ENCODE peak calls at places on chromosomes 2 and 18, in six cellular contexts. One of them, this sample, is unnamed.

GRCh38 chr2:56357655-56358295 is 174.0 kb downstream of the CCDC85A start:
- DNase-seq in SK-N-SH: no peak
- DNase-seq in A549: no peak
- DNase-seq in upper lobe of left lung: no peak
- DNase-seq in ovary: no peak
- DNase-seq in stomach: no peak
- DNase-seq in this sample: no peak

GRCh38 chr2:240793313-240794177 is 26.5 kb downstream of the KIF1A start:
- DNase-seq in SK-N-SH: no peak
- DNase-seq in A549: no peak
- DNase-seq in upper lobe of left lung: no peak
- DNase-seq in ovary: peak; percentile 21
- DNase-seq in stomach: no peak
- DNase-seq in this sample: no peak

GRCh38 chr2:127647242-127648190 is 1.6 kb downstream of the GPR17 start:
- DNase-seq in SK-N-SH: no peak
- DNase-seq in A549: no peak
- DNase-seq in upper lobe of left lung: no peak
- DNase-seq in ovary: no peak
- DNase-seq in stomach: no peak
- DNase-seq in this sample: no peak

GRCh38 chr2:237766334-237766733 is 32.2 kb upstream of the RBM44 start:
- DNase-seq in SK-N-SH: no peak
- DNase-seq in A549: no peak
- DNase-seq in upper lobe of left lung: no peak
- DNase-seq in ovary: no peak
- DNase-seq in stomach: no peak
- DNase-seq in this sample: no peak

GRCh38 chr2:125095826-125096225 is 1070.7 kb downstream of the CNTNAP5 start:
- DNase-seq in SK-N-SH: no peak
- DNase-seq in A549: no peak
- DNase-seq in upper lobe of left lung: no peak
- DNase-seq in ovary: no peak
- DNase-seq in stomach: no peak
- DNase-seq in this sample: no peak

GRCh38 chr18:44796505-44797198 is 116.0 kb downstream of the SETBP1 start:
- DNase-seq in SK-N-SH: no peak
- DNase-seq in A549: no peak
- DNase-seq in upper lobe of left lung: no peak
- DNase-seq in ovary: no peak
- DNase-seq in stomach: no peak
- DNase-seq in this sample: no peak

GRCh38 chr2:138271467-138271866 is 230.1 kb upstream of the SPOPL start:
- DNase-seq in SK-N-SH: no peak
- DNase-seq in A549: no peak
- DNase-seq in upper lobe of left lung: no peak
- DNase-seq in ovary: no peak
- DNase-seq in stomach: no peak
- DNase-seq in this sample: no peak

GRCh38 chr2:127429844-127430425 is 11.7 kb downstream of the PROC start:
- DNase-seq in SK-N-SH: no peak
- DNase-seq in A549: no peak
- DNase-seq in upper lobe of left lung: no peak
- DNase-seq in ovary: no peak
- DNase-seq in stomach: peak; percentile 4
- DNase-seq in this sample: no peak

GRCh38 chr2:234025475-234025874 is 25.0 kb upstream of the SPP2 start:
- DNase-seq in SK-N-SH: no peak
- DNase-seq in A549: no peak
- DNase-seq in upper lobe of left lung: no peak
- DNase-seq in ovary: no peak
- DNase-seq in stomach: no peak
- DNase-seq in this sample: no peak

GRCh38 chr2:53505814-53506213 is 261.8 kb upstream of the CHAC2 start:
- DNase-seq in SK-N-SH: no peak
- DNase-seq in A549: no peak
- DNase-seq in upper lobe of left lung: no peak
- DNase-seq in ovary: no peak
- DNase-seq in stomach: no peak
- DNase-seq in this sample: no peak

GRCh38 chr18:53165770-53166169 is 825.8 kb downstream of the DCC start:
- DNase-seq in SK-N-SH: no peak
- DNase-seq in A549: no peak
- DNase-seq in upper lobe of left lung: no peak
- DNase-seq in ovary: no peak
- DNase-seq in stomach: no peak
- DNase-seq in this sample: no peak

GRCh38 chr2:80059381-80059907 is 245.1 kb downstream of the LRRTM1 start:
- DNase-seq in SK-N-SH: no peak
- DNase-seq in A549: no peak
- DNase-seq in upper lobe of left lung: no peak
- DNase-seq in ovary: no peak
- DNase-seq in stomach: no peak
- DNase-seq in this sample: no peak

GRCh38 chr2:169087757-169088379 is 18.5 kb downstream of the DHRS9 start:
- DNase-seq in SK-N-SH: no peak
- DNase-seq in A549: no peak
- DNase-seq in upper lobe of left lung: no peak
- DNase-seq in ovary: no peak
- DNase-seq in stomach: no peak
- DNase-seq in this sample: no peak
- H3K4me1 ChIP-seq in SK-N-SH: no peaks in the 10 kb centered on the region
- H3K4me1 ChIP-seq in A549: peaks cover 16% of the 10 kb centered on the region
- H3K4me1 ChIP-seq in upper lobe of left lung: peaks cover 5% of the 10 kb centered on the region
- H3K4me1 ChIP-seq in ovary: no peaks in the 10 kb centered on the region
- H3K4me1 ChIP-seq in stomach: peaks cover 15% of the 10 kb centered on the region
- H3K4me1 ChIP-seq in this sample: peaks cover 38% of the 10 kb centered on the region

DNA sequence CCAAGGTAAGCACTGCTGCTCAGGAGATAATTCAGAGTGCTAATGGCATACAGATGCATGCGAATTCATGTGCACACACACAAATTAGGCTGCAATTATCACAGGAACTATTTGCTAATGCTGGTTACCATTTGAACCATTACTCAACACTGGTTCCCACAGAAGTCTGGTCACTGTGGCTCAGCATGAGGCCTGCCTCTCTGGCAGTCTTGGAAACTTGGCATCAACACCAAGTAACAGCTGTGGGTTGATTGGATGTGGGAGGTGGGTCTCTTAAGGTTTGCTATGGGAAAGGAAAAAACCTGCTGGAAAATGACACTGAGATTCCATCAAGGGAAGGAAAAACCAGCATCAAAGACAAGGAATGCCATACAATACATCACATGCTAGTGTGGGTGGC is 105.0 kb downstream of the CELF4 start:
- DNase-seq in SK-N-SH: no peak
- DNase-seq in A549: no peak
- DNase-seq in upper lobe of left lung: no peak
- DNase-seq in ovary: no peak
- DNase-seq in stomach: no peak
- DNase-seq in this sample: no peak
- TF ChIP-seq EP300 in SK-N-SH: no peak
- TF ChIP-seq EP300 in A549: no peak
- TF ChIP-seq EP300 in upper lobe of left lung: no peak
- TF ChIP-seq EP300 in ovary: no peak
- TF ChIP-seq EP300 in stomach: no peak
- TF ChIP-seq EP300 in this sample: no peak

DNA sequence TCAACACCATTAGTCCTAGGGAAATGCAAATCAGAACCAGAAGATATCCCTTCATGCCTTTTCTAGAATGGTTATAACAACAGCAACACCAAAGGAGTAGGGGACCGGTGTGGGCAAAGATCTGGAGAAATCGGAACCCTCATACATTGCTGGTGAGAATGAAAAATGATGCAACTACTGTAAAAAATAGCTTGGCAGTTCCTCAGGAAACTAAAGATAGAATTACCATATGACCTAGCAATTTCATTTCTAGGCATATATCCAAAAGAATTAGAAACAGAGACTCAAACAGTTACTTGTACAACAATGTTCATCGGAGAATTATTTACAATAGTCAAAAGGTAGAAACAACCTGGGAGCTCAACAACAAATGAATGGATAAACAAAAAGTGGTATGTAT is 29.2 kb upstream of the CDH7 start:
- DNase-seq in SK-N-SH: no peak
- DNase-seq in A549: no peak
- DNase-seq in upper lobe of left lung: no peak
- DNase-seq in ovary: no peak
- DNase-seq in stomach: no peak
- DNase-seq in this sample: no peak
- H3K4me1 ChIP-seq in SK-N-SH: no peaks in the 10 kb centered on the region
- H3K4me1 ChIP-seq in A549: no peaks in the 10 kb centered on the region
- H3K4me1 ChIP-seq in upper lobe of left lung: no peaks in the 10 kb centered on the region
- H3K4me1 ChIP-seq in ovary: no peaks in the 10 kb centered on the region
- H3K4me1 ChIP-seq in stomach: no peaks in the 10 kb centered on the region
- H3K4me1 ChIP-seq in this sample: no peaks in the 10 kb centered on the region

DNA sequence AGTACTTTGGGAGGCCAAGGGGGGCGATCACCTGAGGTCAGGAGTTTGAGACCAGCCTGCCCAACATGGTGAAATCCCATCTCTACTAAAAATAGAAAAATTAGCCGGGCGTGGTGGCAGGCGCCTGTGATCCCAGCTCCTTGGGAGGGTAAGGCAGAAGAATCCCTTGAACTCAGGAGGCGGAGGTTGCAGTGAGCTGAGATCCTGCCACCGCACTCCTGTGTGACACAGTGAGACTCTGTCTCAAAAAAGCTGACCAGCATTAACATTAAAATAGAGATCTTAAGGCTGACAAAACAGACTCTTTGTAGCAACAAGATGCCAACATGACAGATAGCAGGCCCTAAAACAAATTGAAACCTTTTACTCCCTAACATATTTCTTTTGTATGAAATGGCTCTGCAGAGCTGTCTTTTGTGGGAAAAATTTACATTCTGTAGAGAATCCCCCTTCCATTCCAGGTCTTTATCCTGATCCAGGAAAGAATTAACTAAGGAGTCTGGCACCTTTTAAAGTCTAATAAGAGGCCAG is 213.9 kb downstream of the RAB3GAP1 start:
- DNase-seq in SK-N-SH: no peak
- DNase-seq in A549: no peak
- DNase-seq in upper lobe of left lung: no peak
- DNase-seq in ovary: no peak
- DNase-seq in stomach: no peak
- DNase-seq in this sample: no peak
- TF ChIP-seq EP300 in SK-N-SH: no peak
- TF ChIP-seq EP300 in A549: no peak
- TF ChIP-seq EP300 in upper lobe of left lung: no peak
- TF ChIP-seq EP300 in ovary: no peak
- TF ChIP-seq EP300 in stomach: no peak
- TF ChIP-seq EP300 in this sample: no peak

DNA sequence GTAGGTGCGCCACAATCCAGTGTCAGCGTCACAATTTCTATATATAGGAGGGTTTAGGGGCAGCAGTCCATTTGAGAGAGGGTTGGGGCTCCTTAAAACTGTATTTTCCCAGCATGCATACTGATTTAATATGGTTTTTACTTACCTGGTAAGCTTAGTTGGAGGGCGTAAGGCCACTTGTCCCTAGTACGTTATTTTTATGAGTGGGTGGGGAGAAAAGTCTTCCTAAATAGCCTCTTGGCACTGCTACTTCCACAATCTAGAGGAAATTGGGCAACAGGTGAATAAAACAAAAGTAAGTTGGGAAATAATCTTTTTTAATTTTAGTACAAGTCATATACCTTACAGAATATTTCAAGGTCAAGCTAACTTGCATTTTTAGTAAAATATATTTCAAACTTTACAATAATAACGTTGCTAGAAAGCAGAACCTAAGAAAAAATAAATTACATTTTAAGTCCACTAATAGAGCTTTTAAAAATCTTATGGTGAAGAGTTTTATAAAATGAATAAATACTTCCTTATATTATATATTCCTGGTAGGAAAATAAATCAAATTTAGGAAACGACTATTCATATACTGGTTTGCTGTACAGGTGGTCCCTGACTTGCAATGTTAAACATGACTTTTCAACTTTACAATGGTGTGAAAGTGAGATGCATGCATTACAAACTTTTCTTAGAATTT is 20.9 kb downstream of the DHRS9 start:
- DNase-seq in SK-N-SH: no peak
- DNase-seq in A549: no peak
- DNase-seq in upper lobe of left lung: no peak
- DNase-seq in ovary: no peak
- DNase-seq in stomach: no peak
- DNase-seq in this sample: no peak
- H3K4me1 ChIP-seq in SK-N-SH: no peaks in the 10 kb centered on the region
- H3K4me1 ChIP-seq in A549: peaks cover 22% of the 10 kb centered on the region
- H3K4me1 ChIP-seq in upper lobe of left lung: peaks cover 5% of the 10 kb centered on the region
- H3K4me1 ChIP-seq in ovary: no peaks in the 10 kb centered on the region
- H3K4me1 ChIP-seq in stomach: peaks cover 15% of the 10 kb centered on the region
- H3K4me1 ChIP-seq in this sample: peaks cover 38% of the 10 kb centered on the region

GRCh38 chr2:126329152-126329551 is 326.8 kb upstream of the GYPC start:
- DNase-seq in SK-N-SH: no peak
- DNase-seq in A549: no peak
- DNase-seq in upper lobe of left lung: no peak
- DNase-seq in ovary: no peak
- DNase-seq in stomach: no peak
- DNase-seq in this sample: no peak
- TF ChIP-seq EP300 in SK-N-SH: no peak
- TF ChIP-seq EP300 in A549: no peak
- TF ChIP-seq EP300 in upper lobe of left lung: no peak
- TF ChIP-seq EP300 in ovary: no peak
- TF ChIP-seq EP300 in stomach: no peak
- TF ChIP-seq EP300 in this sample: no peak